ENCODE peak calls at places on chromosomes 6 and 20, in seven cellular contexts. G is CD8-positive, alpha-beta T cell; Q is right atrium auricular region; Y is epithelial cell of esophagus; N is choroid plexus epithelial cell; E is cardiac fibroblast; X is GM23248. Z is an unnamed sample.

GRCh38 chr20:63174309-63175030 is 41.5 kb downstream of the YTHDF1 start:
- DNase-seq in G (no peak), Q (no peak), Y (no peak), N (no peak), E (no peak), X (no peak), Z (no peak)

GRCh38 chr20:31496761-31497295 is 17.4 kb upstream of the HM13 start:
- DNase-seq in G (no peak), Q (peak; percentile 87), Y (no peak), N (no peak), E (peak; percentile 77), X (peak; percentile 80), Z (no peak)

GRCh38 chr6:111027219-111027618 is 45.4 kb downstream of the RPF2 start:
- DNase-seq in G (no peak), Q (no peak), Y (no peak), N (no peak), E (no peak), X (no peak), Z (no peak)

GRCh38 chr6:6981923-6982322 is 125.8 kb upstream of the RREB1 start:
- DNase-seq in G (no peak), Q (no peak), Y (peak; percentile 54), N (no peak), E (no peak), X (no peak), Z (no peak)

GRCh38 chr20:58718729-58719128 is 26.1 kb downstream of the NPEPL1 start:
- DNase-seq in G (no peak), Q (peak; percentile 48), Y (no peak), N (no peak), E (no peak), X (no peak), Z (no peak)

GRCh38 chr20:21613512-21613911 is 92.0 kb upstream of the PAX1 start:
- DNase-seq in G (no peak), Q (no peak), Y (no peak), N (no peak), E (no peak), X (peak; percentile 4), Z (no peak)

GRCh38 chr6:168699631-168700315 is 258.8 kb downstream of the SMOC2 start:
- DNase-seq in G (no peak), Q (peak; percentile 54), Y (no peak), N (no peak), E (no peak), X (no peak), Z (no peak)

GRCh38 chr6:37516076-37516919 is 16.6 kb upstream of the CCDC167 start:
- DNase-seq in G (peak; percentile 81), Q (no peak), Y (peak; percentile 64), N (no peak), E (no peak), X (no peak), Z (no peak)

GRCh38 chr6:99348823-99349619 is 453 bp downstream of the FAXC start:
- DNase-seq in G (no peak), Q (no peak), Y (no peak), N (no peak), E (no peak), X (no peak), Z (peak; percentile 64)

GRCh38 chr20:18165553-18165952 is 27.9 kb downstream of the KAT14 start:
- DNase-seq in G (no peak), Q (no peak), Y (no peak), N (peak; percentile 57), E (peak; percentile 4), X (peak; percentile 1), Z (no peak)

GRCh38 chr20:18172379-18172778 is 34.7 kb downstream of the KAT14 start:
- DNase-seq in G (no peak), Q (no peak), Y (no peak), N (no peak), E (no peak), X (no peak), Z (no peak)

GRCh38 chr20:18164356-18164755 is 26.7 kb downstream of the KAT14 start:
- DNase-seq in G (no peak), Q (no peak), Y (peak; percentile 88), N (peak; percentile 5), E (no peak), X (peak; percentile 56), Z (peak; percentile 3)

GRCh38 chr20:18166241-18166881 is 28.7 kb downstream of the KAT14 start:
- DNase-seq in G (no peak), Q (no peak), Y (peak; percentile 43), N (no peak), E (no peak), X (no peak), Z (no peak)

DNA sequence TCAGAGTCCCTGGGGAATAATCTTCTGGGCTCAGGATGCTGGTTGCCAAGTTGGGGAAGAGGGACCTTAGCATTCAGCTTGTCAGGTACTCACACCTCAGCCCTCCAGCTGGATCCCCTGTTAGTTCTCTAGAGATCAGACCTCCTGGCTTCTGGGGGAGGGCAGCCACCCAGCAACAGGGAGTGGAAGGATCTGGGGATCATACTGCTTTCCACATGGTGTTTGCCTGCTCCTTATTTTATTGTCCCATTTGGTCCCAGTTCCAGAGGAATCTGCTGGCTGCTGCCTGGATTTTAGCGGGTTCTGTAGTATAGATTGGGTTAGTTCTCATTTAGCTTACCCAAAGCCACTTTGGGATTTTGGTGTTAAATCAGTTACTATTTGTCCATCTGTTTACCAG is 29.3 kb downstream of the KAT14 start:
- DNase-seq in G (no peak), Q (no peak), Y (no peak), N (no peak), E (no peak), X (no peak), Z (no peak)
- H3K4me3 ChIP-seq in G (no peak overlapping the region), Q (no peak overlapping the region), Y (no peak overlapping the region), N (no peak overlapping the region), E (no peak overlapping the region), X (no peak overlapping the region), Z (no peak overlapping the region)

DNA sequence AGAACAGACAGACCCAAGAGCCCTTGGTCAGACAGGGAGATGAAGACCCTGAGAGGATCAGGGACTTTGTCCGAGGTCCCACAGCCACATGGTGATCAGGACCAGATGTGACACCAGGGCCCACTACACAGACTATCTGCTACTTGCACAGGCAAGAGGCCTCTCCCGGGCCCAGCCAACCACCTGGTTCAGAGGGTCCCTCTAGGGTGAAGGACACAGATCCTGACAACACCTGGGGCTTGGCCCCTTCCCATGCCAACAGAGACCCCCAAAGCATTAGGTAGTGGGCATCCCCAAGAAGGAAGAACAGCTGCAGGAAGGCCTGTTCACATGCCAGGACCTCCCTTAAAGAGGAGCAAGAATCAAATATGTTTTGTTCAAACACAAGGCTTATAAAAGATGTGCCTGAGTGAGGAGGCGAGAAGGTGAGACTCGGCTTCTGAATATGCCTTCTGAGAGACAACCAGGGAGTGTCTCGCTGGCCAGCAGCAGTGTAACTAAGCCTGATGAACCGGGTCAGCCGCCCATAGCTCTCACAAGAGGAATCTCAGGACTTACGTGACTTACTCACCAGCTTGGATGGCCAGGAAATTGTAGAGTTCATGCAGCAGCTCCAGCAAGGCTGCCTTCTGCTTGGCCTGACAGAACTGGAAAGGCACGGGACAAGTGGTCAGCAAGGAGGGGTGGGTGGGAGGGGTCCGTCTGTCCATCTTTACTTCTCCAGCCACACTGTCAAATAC is 5.0 kb downstream of the LEMD2 start:
- DNase-seq in G (no peak), Q (no peak), Y (peak; percentile 15), N (no peak), E (no peak), X (peak; percentile 16), Z (no peak)
- H3K4me3 ChIP-seq in G (no peak overlapping the region), Q (no peak overlapping the region), Y (no peak overlapping the region), N (no peak overlapping the region), E (no peak overlapping the region), X (no peak overlapping the region), Z (no peak overlapping the region)

DNA sequence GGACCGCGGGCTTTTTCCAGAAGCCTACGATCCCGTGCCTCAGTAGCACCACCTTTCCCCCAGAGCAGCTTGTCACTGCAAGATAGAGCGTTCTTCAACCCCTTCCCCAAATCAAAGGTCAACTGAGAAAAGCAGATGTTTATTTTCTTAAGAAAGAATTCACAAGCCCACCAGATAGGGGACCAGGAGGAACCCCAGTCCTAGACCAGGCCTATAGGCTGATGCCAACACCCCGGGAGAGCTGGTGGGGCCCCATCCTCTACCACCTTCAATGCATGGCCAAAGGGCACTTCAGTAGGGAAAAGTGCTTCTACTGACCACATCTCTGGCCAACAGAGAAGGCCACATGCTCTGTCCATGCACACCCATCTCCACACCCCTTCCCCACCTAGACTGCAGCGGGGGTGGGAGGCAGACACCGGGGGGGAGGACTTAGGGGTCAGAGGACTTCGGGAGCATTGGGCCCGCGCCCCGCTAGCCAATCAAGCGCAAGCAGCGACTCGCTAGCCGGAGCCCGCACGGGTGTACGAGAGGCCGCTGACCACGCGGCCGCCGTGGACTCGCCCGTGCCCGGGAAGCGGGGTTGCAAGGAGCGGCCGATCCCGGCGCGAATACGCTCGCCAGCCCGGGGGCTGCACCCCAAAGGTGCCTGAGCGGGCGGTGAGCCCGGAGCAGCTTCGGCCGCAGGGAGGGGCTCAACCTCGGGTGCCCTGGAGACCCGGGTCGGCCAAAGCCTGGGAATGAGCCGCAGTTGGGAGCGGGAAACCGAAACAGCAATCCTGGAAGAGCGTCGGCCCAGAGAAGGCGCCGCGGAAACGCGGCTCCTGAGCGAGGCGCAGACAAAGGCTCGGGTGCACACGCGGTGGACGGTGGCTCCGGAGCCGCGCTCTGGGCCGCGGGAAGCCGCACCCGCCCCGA is 2.8 kb downstream of the PDE10A start:
- DNase-seq in G (no peak), Q (no peak), Y (peak; percentile 7), N (no peak), E (peak; percentile 42), X (peak; percentile 32), Z (no peak)
- H3K4me3 ChIP-seq in G (no peak overlapping the region), Q (peak overlapping the region; percentile 43), Y (no peak overlapping the region), N (peak overlapping the region; percentile 77), E (peak overlapping the region; percentile 82), X (peak overlapping the region; percentile 37), Z (peak overlapping the region; percentile 75)

GRCh38 chr6:81750660-81751387 is 1.7 kb downstream of the TENT5A start:
- DNase-seq in G (no peak), Q (no peak), Y (peak; percentile 66), N (no peak), E (peak; percentile 25), X (peak; percentile 65), Z (peak; percentile 36)
- H3K4me3 ChIP-seq in G (peak overlapping the region; percentile 97), Q (peak overlapping the region; percentile 95), Y (peak overlapping the region; percentile 85), N (peak overlapping the region; percentile 97), E (peak overlapping the region; percentile 89), X (peak overlapping the region; percentile 99), Z (peak overlapping the region; percentile 95)